ENCODE peak calls at places on chromosomes 4 and X, in eight cellular contexts. I is astrocyte of the cerebellum, U is neural progenitor cell, A is right atrium auricular region, N is GM23338, R is uterus, K is left ventricle myocardium inferior, E is K562. D is an unnamed sample.

GRCh38 chrX:135923353-135923752 is 29.8 kb downstream of the SAGE1 start:
- DNase-seq in I (no peak), U (peak; percentile 3), A (no peak), N (peak; percentile 56), R (no peak), K (no peak), E (no peak), D (peak; percentile 0)

GRCh38 chrX:80388206-80388605 is 32.0 kb upstream of the TENT5D start:
- DNase-seq in I (no peak), U (no peak), A (no peak), N (no peak), R (no peak), K (no peak), E (no peak), D (no peak)

GRCh38 chr4:175661437-175661836 is 150.6 kb downstream of the GPM6A start:
- DNase-seq in I (no peak), U (no peak), A (no peak), N (no peak), R (no peak), K (no peak), E (no peak), D (no peak)

GRCh38 chr4:146637853-146638800 is 566 bp upstream of the POU4F2 start:
- DNase-seq in I (no peak), U (peak; percentile 46), A (no peak), N (peak; percentile 50), R (no peak), K (no peak), E (no peak), D (no peak)

GRCh38 chr4:94635172-94635571 is 122.6 kb upstream of the BMPR1B start:
- DNase-seq in I (no peak), U (no peak), A (no peak), N (no peak), R (no peak), K (no peak), E (no peak), D (no peak)

GRCh38 chr4:1797298-1797860 is 4.3 kb downstream of the FGFR3 start:
- DNase-seq in I (no peak), U (no peak), A (no peak), N (no peak), R (no peak), K (no peak), E (no peak), D (no peak)

GRCh38 chrX:151975228-151975593 is 735 bp upstream of the GABRE start:
- DNase-seq in I (no peak), U (no peak), A (no peak), N (peak; percentile 20), R (no peak), K (no peak), E (no peak), D (no peak)

GRCh38 chr4:2803624-2804448 is 11.0 kb downstream of the SH3BP2 start:
- DNase-seq in I (no peak), U (no peak), A (no peak), N (no peak), R (no peak), K (peak; percentile 21), E (peak; percentile 68), D (no peak)

GRCh38 chr4:48578132-48578964 is 88.3 kb downstream of the ZAR1 start:
- DNase-seq in I (peak; percentile 63), U (peak; percentile 75), A (peak; percentile 64), N (peak; percentile 81), R (peak; percentile 22), K (no peak), E (peak; percentile 57), D (peak; percentile 70)

GRCh38 chrX:154596290-154596929 is 11.5 kb downstream of the CTAG1A start:
- DNase-seq in I (peak; percentile 82), U (peak; percentile 65), A (no peak), N (peak; percentile 89), R (no peak), K (no peak), E (no peak), D (no peak)

GRCh38 chr4:39308576-39308975 is 57.6 kb downstream of the RFC1 start:
- DNase-seq in I (no peak), U (no peak), A (no peak), N (no peak), R (no peak), K (no peak), E (no peak), D (no peak)

GRCh38 chr4:120801171-120801758 is 121.3 kb downstream of the PRDM5 start:
- DNase-seq in I (peak; percentile 9), U (no peak), A (peak; percentile 58), N (no peak), R (peak; percentile 20), K (peak; percentile 40), E (no peak), D (no peak)

GRCh38 chr4:48360285-48360965 is 19.1 kb downstream of the SLAIN2 start:
- DNase-seq in I (peak; percentile 65), U (no peak), A (no peak), N (no peak), R (no peak), K (no peak), E (no peak), D (no peak)

GRCh38 chr4:86302242-86302641 is 57.6 kb downstream of the MAPK10 start:
- DNase-seq in I (peak; percentile 75), U (peak; percentile 79), A (peak; percentile 76), N (peak; percentile 76), R (peak; percentile 71), K (no peak), E (no peak), D (peak; percentile 57)

GRCh38 chr4:86307432-86307831 is 52.4 kb downstream of the MAPK10 start:
- DNase-seq in I (no peak), U (no peak), A (no peak), N (no peak), R (no peak), K (no peak), E (no peak), D (no peak)

DNA sequence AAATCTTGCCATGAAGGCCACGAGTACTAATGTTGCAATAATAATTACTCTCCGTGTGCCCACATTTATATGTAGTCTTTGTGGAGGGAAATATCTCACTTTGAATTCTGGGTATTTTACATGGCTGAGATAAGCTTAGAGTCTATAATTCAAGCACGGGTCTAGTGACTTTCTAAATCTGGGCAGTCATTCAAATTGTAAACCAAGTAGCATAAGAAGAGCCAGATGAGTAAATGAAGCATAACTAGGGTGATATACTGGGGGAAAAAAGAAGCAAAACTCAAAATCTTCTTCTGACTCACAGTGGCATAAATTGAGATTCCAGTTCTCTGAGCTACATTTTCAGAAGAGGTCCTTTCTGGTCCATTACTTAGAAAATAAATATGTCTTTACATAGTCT is 53.0 kb downstream of the MAPK10 start:
- DNase-seq in I (peak; percentile 70), U (no peak), A (no peak), N (no peak), R (no peak), K (no peak), E (no peak), D (no peak)
- H3K4me3 ChIP-seq in I (no peak overlapping the region), U (no peak overlapping the region), A (no peak overlapping the region), N (no peak overlapping the region), R (no peak overlapping the region), K (no peak overlapping the region), E (no peak overlapping the region), D (no peak overlapping the region)

GRCh38 chr4:13535708-13536361 is 8.5 kb downstream of the NKX3-2 start:
- DNase-seq in I (no peak), U (peak; percentile 65), A (no peak), N (peak; percentile 70), R (no peak), K (no peak), E (no peak), D (no peak)
- TF ChIP-seq CTCF in I (no peak), U (no peak), A (no peak), N (no peak), R (no peak), K (no peak), E (no peak), D (no peak)

GRCh38 chr4:184409502-184409901 is 64.8 kb downstream of the IRF2 start:
- DNase-seq in I (no peak), U (no peak), A (no peak), N (no peak), R (no peak), K (no peak), E (no peak), D (no peak)
- H3K4me3 ChIP-seq in I (no peak overlapping the region), U (no peak overlapping the region), A (no peak overlapping the region), N (no peak overlapping the region), R (no peak overlapping the region), K (peak overlapping the region; percentile 5), E (no peak overlapping the region), D (no peak overlapping the region)

GRCh38 chr4:185209031-185209851 is at the start of gene SNX25:
- DNase-seq in I (no peak), U (peak; percentile 96), A (peak; percentile 82), N (peak; percentile 82), R (peak; percentile 82), K (peak; percentile 90), E (peak; percentile 92), D (peak; percentile 92)
- TF ChIP-seq CTCF in I (no peak), U (peak; percentile 37), A (peak; percentile 34), N (peak; percentile 33), R (peak; percentile 45), K (peak; percentile 48), E (no peak), D (peak; percentile 2)

GRCh38 chrX:126552313-126553022 is at the start of gene DCAF12L1:
- DNase-seq in I (no peak), U (peak; percentile 48), A (no peak), N (peak; percentile 60), R (no peak), K (no peak), E (no peak), D (no peak)
- H3K4me3 ChIP-seq in I (peak within 1 kb of the TSS; percentile 21), U (peak within 1 kb of the TSS; percentile 37), A (no peak within 1 kb of the TSS), N (peak within 1 kb of the TSS; percentile 54), R (no peak within 1 kb of the TSS), K (peak within 1 kb of the TSS; percentile 33), E (no peak within 1 kb of the TSS), D (no peak within 1 kb of the TSS)

DNA sequence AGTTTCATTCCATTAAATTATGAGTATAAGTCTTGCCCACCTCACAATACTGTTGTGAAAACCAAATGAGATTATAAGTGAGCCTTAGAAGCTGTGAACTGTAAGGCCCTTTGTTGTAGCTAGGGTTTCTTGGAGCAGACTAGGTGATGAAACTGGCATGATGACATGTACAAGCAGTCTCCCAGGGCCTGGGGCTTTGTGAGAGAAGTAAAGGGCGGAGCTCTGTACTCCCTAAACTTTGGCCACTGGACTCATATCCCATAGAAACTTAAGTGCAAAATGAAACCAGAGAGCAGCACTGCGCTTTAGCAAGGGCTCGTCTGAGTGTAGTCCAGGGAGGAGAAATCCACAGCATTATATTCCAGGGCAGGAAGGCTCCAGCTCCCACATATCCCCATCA is 385.7 kb upstream of the FGF16 start:
- DNase-seq in I (no peak), U (no peak), A (no peak), N (no peak), R (no peak), K (no peak), E (no peak), D (no peak)
- TF ChIP-seq CTCF in I (no peak), U (no peak), A (no peak), N (no peak), R (no peak), K (no peak), E (no peak), D (no peak)

GRCh38 chrX:105821471-105822081 is 763 bp upstream of the NRK start:
- DNase-seq in I (peak; percentile 12), U (peak; percentile 42), A (no peak), N (peak; percentile 84), R (no peak), K (no peak), E (no peak), D (no peak)
- H3K4me3 ChIP-seq in I (peak overlapping the region; percentile 42), U (peak overlapping the region; percentile 39), A (peak overlapping the region; percentile 17), N (peak overlapping the region; percentile 65), R (peak overlapping the region; percentile 26), K (peak overlapping the region; percentile 58), E (no peak overlapping the region), D (no peak overlapping the region)

GRCh38 chrX:119784747-119785446 is 6.5 kb downstream of the RPL39 start:
- DNase-seq in I (no peak), U (peak; percentile 24), A (no peak), N (peak; percentile 47), R (no peak), K (no peak), E (peak; percentile 46), D (peak; percentile 59)
- TF ChIP-seq CTCF in I (peak; percentile 57), U (peak; percentile 46), A (peak; percentile 40), N (peak; percentile 54), R (no peak), K (peak; percentile 44), E (peak; percentile 70), D (peak; percentile 62)

D was measured in GM12865.